ENCODE peak calls at places on chromosomes 5 and 9, in six cellular contexts. One of them, this sample, is unnamed.

GRCh38 chr5:157607371-157608161 is 32.0 kb upstream of the ADAM19 start:
- DNase-seq in mammary epithelial cell: peak; percentile 99
- DNase-seq in nephron progenitor cell: no peak
- DNase-seq in progenitor cell of endocrine pancreas: no peak
- DNase-seq in cardiac muscle cell: peak; percentile 34
- DNase-seq in colonic mucosa: no peak
- DNase-seq in this sample: peak; percentile 28

GRCh38 chr5:150321211-150321610 is 18.5 kb upstream of the ARSI start:
- DNase-seq in nephron progenitor cell: no peak
- DNase-seq in colonic mucosa: no peak
- DNase-seq in mammary epithelial cell: no peak
- DNase-seq in progenitor cell of endocrine pancreas: no peak
- DNase-seq in cardiac muscle cell: no peak
- DNase-seq in this sample: no peak

GRCh38 chr5:159161361-159162214 is 47.8 kb downstream of the RNF145 start:
- DNase-seq in colonic mucosa: no peak
- DNase-seq in nephron progenitor cell: no peak
- DNase-seq in mammary epithelial cell: peak; percentile 51
- DNase-seq in progenitor cell of endocrine pancreas: no peak
- DNase-seq in cardiac muscle cell: no peak
- DNase-seq in this sample: no peak

GRCh38 chr9:109263358-109263757 is 57.5 kb downstream of the EPB41L4B start:
- DNase-seq in progenitor cell of endocrine pancreas: no peak
- DNase-seq in colonic mucosa: no peak
- DNase-seq in mammary epithelial cell: no peak
- DNase-seq in cardiac muscle cell: no peak
- DNase-seq in nephron progenitor cell: no peak
- DNase-seq in this sample: no peak

GRCh38 chr9:82601272-82601835 is 461.6 kb downstream of the RASEF start:
- DNase-seq in cardiac muscle cell: peak; percentile 39
- DNase-seq in progenitor cell of endocrine pancreas: no peak
- DNase-seq in mammary epithelial cell: no peak
- DNase-seq in nephron progenitor cell: no peak
- DNase-seq in colonic mucosa: no peak
- DNase-seq in this sample: no peak

GRCh38 chr9:98251554-98251953 is 3.9 kb downstream of the TBC1D2 start:
- DNase-seq in cardiac muscle cell: peak; percentile 73
- DNase-seq in colonic mucosa: no peak
- DNase-seq in mammary epithelial cell: peak; percentile 90
- DNase-seq in progenitor cell of endocrine pancreas: no peak
- DNase-seq in nephron progenitor cell: no peak
- DNase-seq in this sample: no peak

GRCh38 chr5:115541586-115541985 is 3.0 kb downstream of the FEM1C start:
- DNase-seq in mammary epithelial cell: no peak
- DNase-seq in colonic mucosa: no peak
- DNase-seq in nephron progenitor cell: no peak
- DNase-seq in progenitor cell of endocrine pancreas: no peak
- DNase-seq in cardiac muscle cell: peak; percentile 23
- DNase-seq in this sample: no peak

GRCh38 chr9:84137968-84138367 is 157.4 kb downstream of the RMI1 start:
- DNase-seq in colonic mucosa: no peak
- DNase-seq in mammary epithelial cell: peak; percentile 90
- DNase-seq in cardiac muscle cell: peak; percentile 68
- DNase-seq in nephron progenitor cell: no peak
- DNase-seq in progenitor cell of endocrine pancreas: no peak
- DNase-seq in this sample: peak; percentile 31

GRCh38 chr9:128034821-128035764 is 32.0 kb downstream of the NAIF1 start:
- DNase-seq in nephron progenitor cell: peak; percentile 51
- DNase-seq in cardiac muscle cell: peak; percentile 89
- DNase-seq in progenitor cell of endocrine pancreas: peak; percentile 41
- DNase-seq in mammary epithelial cell: peak; percentile 80
- DNase-seq in colonic mucosa: peak; percentile 75
- DNase-seq in this sample: peak; percentile 79

GRCh38 chr9:123268950-123269302 is 540 bp upstream of the STRBP start:
- DNase-seq in cardiac muscle cell: no peak
- DNase-seq in progenitor cell of endocrine pancreas: no peak
- DNase-seq in mammary epithelial cell: no peak
- DNase-seq in colonic mucosa: no peak
- DNase-seq in nephron progenitor cell: no peak
- DNase-seq in this sample: no peak

GRCh38 chr9:135283621-135284020 is 196.0 kb upstream of the PPP1R26 start:
- DNase-seq in nephron progenitor cell: no peak
- DNase-seq in colonic mucosa: no peak
- DNase-seq in mammary epithelial cell: no peak
- DNase-seq in cardiac muscle cell: no peak
- DNase-seq in progenitor cell of endocrine pancreas: no peak
- DNase-seq in this sample: no peak

GRCh38 chr5:88545348-88545747 is 276.7 kb upstream of the TMEM161B start:
- DNase-seq in cardiac muscle cell: no peak
- DNase-seq in colonic mucosa: no peak
- DNase-seq in mammary epithelial cell: no peak
- DNase-seq in progenitor cell of endocrine pancreas: no peak
- DNase-seq in nephron progenitor cell: no peak
- DNase-seq in this sample: no peak

GRCh38 chr5:112886975-112887374 is 25.9 kb downstream of the SRP19 start:
- DNase-seq in nephron progenitor cell: no peak
- DNase-seq in mammary epithelial cell: no peak
- DNase-seq in progenitor cell of endocrine pancreas: no peak
- DNase-seq in colonic mucosa: no peak
- DNase-seq in cardiac muscle cell: no peak
- DNase-seq in this sample: no peak
- TF ChIP-seq CTCF in nephron progenitor cell: no peak
- TF ChIP-seq CTCF in mammary epithelial cell: no peak
- TF ChIP-seq CTCF in progenitor cell of endocrine pancreas: no peak
- TF ChIP-seq CTCF in colonic mucosa: no peak
- TF ChIP-seq CTCF in cardiac muscle cell: no peak
- TF ChIP-seq CTCF in this sample: no peak

DNA sequence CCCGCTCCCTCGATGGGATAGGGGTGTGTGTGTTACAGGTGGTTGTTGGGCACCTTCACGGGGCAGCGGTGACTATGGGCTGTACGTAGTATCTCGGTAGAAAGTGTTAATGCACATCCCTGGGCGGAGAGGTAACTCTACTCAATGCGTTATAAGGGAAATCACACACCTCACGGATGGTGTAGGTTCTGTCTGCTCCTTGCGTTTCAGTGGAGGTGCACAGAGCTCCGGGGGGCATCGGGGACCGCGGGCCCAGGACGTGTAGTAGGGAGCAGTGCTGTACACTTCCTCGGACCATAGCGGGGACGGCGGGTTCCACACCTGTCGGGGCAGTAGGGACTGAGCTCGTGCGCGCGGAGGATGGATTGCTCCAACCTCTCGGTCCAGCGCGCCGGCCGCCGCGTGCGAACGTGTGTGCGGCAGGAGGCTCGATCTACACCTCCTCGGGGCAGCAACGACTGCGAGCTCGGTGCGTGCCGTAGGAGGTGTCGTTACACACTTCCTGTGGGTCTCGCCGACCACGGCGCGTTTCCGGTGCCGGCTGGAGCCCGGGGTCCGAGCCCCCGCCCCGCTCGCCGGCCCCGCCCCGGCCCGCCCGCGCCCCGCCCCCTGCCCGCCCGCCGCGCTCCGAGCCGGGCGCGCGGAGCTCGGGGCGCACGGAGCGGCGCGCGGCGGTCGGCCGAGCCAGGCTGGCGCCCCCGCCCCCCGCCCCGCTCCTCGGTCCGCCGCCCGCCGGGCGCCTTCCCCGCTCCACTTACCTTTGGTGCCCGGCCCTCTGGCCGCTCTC is at the start of gene KIAA1958:
- DNase-seq in nephron progenitor cell: peak; percentile 83
- DNase-seq in mammary epithelial cell: peak; percentile 73
- DNase-seq in cardiac muscle cell: peak; percentile 73
- DNase-seq in colonic mucosa: peak; percentile 87
- DNase-seq in progenitor cell of endocrine pancreas: peak; percentile 66
- DNase-seq in this sample: peak; percentile 94
- TF ChIP-seq CTCF in nephron progenitor cell: no peak
- TF ChIP-seq CTCF in mammary epithelial cell: no peak
- TF ChIP-seq CTCF in cardiac muscle cell: no peak
- TF ChIP-seq CTCF in colonic mucosa: no peak
- TF ChIP-seq CTCF in progenitor cell of endocrine pancreas: no peak
- TF ChIP-seq CTCF in this sample: no peak

DNA sequence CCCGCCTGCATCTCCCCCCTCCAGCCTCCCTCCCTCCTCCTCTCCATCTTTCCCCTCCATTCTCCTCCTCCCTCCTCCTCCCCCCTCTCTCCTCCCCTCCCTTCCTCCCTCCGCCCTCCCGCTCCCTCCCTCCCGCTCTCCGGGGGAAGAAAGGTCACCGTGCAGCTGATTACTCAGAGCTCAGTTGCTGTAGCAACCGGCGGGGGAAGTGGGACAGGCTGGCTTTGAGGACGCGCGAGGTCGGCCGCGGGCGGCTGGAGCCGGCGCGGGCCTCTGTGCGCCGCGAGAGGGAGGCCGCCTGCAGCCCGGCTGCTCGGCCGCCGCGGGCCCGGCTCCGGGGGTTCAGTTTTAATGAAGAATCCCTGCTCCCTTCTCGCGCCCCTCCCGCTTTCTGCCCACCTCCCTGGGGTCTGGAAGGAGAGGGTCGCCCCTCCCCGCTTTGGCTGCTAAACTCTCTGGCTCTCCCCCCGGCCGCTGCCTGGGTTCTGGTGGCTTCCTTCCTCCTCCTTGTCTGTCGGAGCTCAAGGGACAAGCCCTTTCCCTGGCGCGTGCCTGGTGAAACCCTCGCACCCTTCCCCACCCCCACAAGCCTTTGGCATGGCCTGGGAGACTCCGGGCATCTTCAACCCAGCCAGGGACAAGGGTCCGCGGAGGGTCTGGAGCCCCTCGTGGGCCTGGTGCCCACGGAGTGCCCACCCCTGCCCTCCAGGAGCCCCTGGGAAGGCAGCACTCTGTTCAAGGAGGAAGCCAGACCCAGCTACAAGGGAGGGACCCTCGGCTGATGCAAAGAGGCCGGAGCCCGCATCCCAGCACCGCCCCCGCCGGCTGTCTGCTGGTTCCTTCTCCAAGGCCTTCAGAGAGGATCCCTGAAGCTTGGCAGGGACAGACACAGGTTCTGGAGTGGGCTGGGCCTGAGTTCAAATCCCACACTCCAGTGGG is 160.3 kb downstream of the C9orf50 start:
- DNase-seq in colonic mucosa: peak; percentile 98
- DNase-seq in nephron progenitor cell: peak; percentile 92
- DNase-seq in progenitor cell of endocrine pancreas: peak; percentile 86
- DNase-seq in cardiac muscle cell: peak; percentile 100
- DNase-seq in mammary epithelial cell: peak; percentile 92
- DNase-seq in this sample: peak; percentile 94
- TF ChIP-seq CTCF in colonic mucosa: no peak
- TF ChIP-seq CTCF in nephron progenitor cell: no peak
- TF ChIP-seq CTCF in progenitor cell of endocrine pancreas: no peak
- TF ChIP-seq CTCF in cardiac muscle cell: peak; percentile 16
- TF ChIP-seq CTCF in mammary epithelial cell: peak; percentile 4
- TF ChIP-seq CTCF in this sample: no peak

DNA sequence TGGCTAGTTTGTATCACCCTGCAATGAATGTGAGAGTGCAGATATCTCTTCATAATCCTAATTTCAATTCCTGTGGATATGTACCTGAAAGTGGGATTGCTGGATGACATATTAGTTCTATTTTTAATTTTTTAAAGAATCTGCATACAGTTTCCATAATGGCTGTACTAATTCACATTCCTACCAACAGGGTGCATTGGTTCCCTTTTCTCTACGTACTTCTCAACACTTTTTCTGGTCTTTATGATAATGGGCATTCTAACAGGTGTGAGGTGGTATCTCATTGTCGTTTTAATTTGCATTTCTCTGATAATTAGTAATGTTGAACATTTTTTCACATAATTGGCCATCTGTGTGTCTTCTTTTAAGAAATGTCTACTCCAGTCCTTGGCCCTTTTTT is 927.5 kb downstream of the DTWD2 start:
- DNase-seq in nephron progenitor cell: no peak
- DNase-seq in mammary epithelial cell: no peak
- DNase-seq in progenitor cell of endocrine pancreas: no peak
- DNase-seq in cardiac muscle cell: no peak
- DNase-seq in colonic mucosa: no peak
- DNase-seq in this sample: no peak
- TF ChIP-seq CTCF in nephron progenitor cell: no peak
- TF ChIP-seq CTCF in mammary epithelial cell: peak; percentile 49
- TF ChIP-seq CTCF in progenitor cell of endocrine pancreas: peak; percentile 36
- TF ChIP-seq CTCF in cardiac muscle cell: no peak
- TF ChIP-seq CTCF in colonic mucosa: no peak
- TF ChIP-seq CTCF in this sample: no peak

DNA sequence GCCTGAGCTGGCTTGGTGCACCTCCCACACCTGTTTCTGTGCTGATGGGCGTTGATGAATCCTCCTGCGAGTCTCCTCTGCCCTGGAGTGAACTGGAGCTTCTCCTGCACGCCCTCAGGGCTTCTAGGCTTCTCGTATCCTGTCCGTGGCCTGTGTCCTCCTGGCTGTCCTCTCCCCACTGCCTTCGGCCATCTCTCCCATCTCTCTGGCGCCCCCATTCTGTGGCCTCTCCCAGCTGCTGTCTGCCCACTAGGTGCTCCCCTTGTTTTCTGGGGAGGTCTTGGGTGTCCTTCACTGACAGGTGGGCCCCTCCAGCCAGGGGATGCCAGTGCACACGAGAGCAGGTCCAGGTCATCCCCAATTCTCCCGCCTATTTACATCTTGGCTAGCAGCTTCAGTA is 28.8 kb downstream of the AHRR start:
- DNase-seq in progenitor cell of endocrine pancreas: no peak
- DNase-seq in colonic mucosa: no peak
- DNase-seq in mammary epithelial cell: no peak
- DNase-seq in cardiac muscle cell: no peak
- DNase-seq in nephron progenitor cell: no peak
- DNase-seq in this sample: no peak
- TF ChIP-seq CTCF in progenitor cell of endocrine pancreas: no peak
- TF ChIP-seq CTCF in colonic mucosa: no peak
- TF ChIP-seq CTCF in mammary epithelial cell: peak; percentile 16
- TF ChIP-seq CTCF in cardiac muscle cell: peak; percentile 12
- TF ChIP-seq CTCF in nephron progenitor cell: no peak
- TF ChIP-seq CTCF in this sample: no peak

GRCh38 chr9:38334234-38334633 is 58.3 kb upstream of the ALDH1B1 start:
- DNase-seq in progenitor cell of endocrine pancreas: no peak
- DNase-seq in cardiac muscle cell: no peak
- DNase-seq in colonic mucosa: no peak
- DNase-seq in mammary epithelial cell: no peak
- DNase-seq in nephron progenitor cell: no peak
- DNase-seq in this sample: no peak
- TF ChIP-seq CTCF in progenitor cell of endocrine pancreas: peak; percentile 65
- TF ChIP-seq CTCF in cardiac muscle cell: peak; percentile 33
- TF ChIP-seq CTCF in colonic mucosa: no peak
- TF ChIP-seq CTCF in mammary epithelial cell: peak; percentile 36
- TF ChIP-seq CTCF in nephron progenitor cell: peak; percentile 42
- TF ChIP-seq CTCF in this sample: no peak

GRCh38 chr5:37554938-37555337 is 175.8 kb downstream of the WDR70 start:
- DNase-seq in progenitor cell of endocrine pancreas: no peak
- DNase-seq in cardiac muscle cell: no peak
- DNase-seq in nephron progenitor cell: no peak
- DNase-seq in colonic mucosa: no peak
- DNase-seq in mammary epithelial cell: peak; percentile 34
- DNase-seq in this sample: peak; percentile 15
- TF ChIP-seq CTCF in progenitor cell of endocrine pancreas: peak; percentile 48
- TF ChIP-seq CTCF in cardiac muscle cell: peak; percentile 31
- TF ChIP-seq CTCF in nephron progenitor cell: peak; percentile 45
- TF ChIP-seq CTCF in colonic mucosa: peak; percentile 38
- TF ChIP-seq CTCF in mammary epithelial cell: peak; percentile 73
- TF ChIP-seq CTCF in this sample: no peak